ENCODE peak calls at places on chromosomes 16 and 17, in seven cellular contexts. C, P, H, T, Y, N and B are unnamed samples.

GRCh38 chr17:59746849-59747445 is 39.5 kb downstream of the VMP1 start:
- DNase-seq in P (peak), H (peak), N (no peak), Y (no peak), C (no peak), T (no peak), B (no peak)

GRCh38 chr16:15539197-15539596 is 103.8 kb downstream of the MARF1 start:
- DNase-seq in P (no peak), H (peak), Y (no peak), T (no peak), C (no peak), N (no peak), B (peak)

GRCh38 chr16:4214215-4214621 is 27.7 kb downstream of the SRL start:
- DNase-seq in H (no peak), P (peak), N (no peak), T (no peak), Y (no peak), C (no peak), B (no peak)

GRCh38 chr16:84031556-84031955 is 11.0 kb downstream of the SLC38A8 start:
- DNase-seq in P (no peak), N (no peak), Y (no peak), H (peak), T (no peak), C (no peak), B (no peak)

GRCh38 chr17:73309727-73310555 is 1.9 kb downstream of the CDC42EP4 start:
- DNase-seq in P (peak), C (no peak), N (no peak), Y (no peak), H (peak), T (no peak), B (peak)

GRCh38 chr16:12869681-12870427 is 31.5 kb upstream of the SHISA9 start:
- DNase-seq in N (no peak), P (no peak), H (no peak), Y (no peak), C (peak), T (no peak), B (no peak)

GRCh38 chr17:8504460-8505207 is 69.0 kb downstream of the NDEL1 start:
- DNase-seq in P (no peak), N (no peak), C (no peak), Y (no peak), H (no peak), T (no peak), B (no peak)

GRCh38 chr16:75230471-75231110 is 11.8 kb downstream of the CTRB1 start:
- DNase-seq in C (no peak), N (no peak), T (no peak), P (no peak), H (peak), Y (no peak), B (no peak)

GRCh38 chr16:49089039-49089438 is 192.6 kb downstream of the CBLN1 start:
- DNase-seq in T (no peak), Y (no peak), N (no peak), H (no peak), C (no peak), P (no peak), B (no peak)

GRCh38 chr16:47888142-47888541 is 267.7 kb downstream of the ABCC12 start:
- DNase-seq in P (peak), T (no peak), H (no peak), C (no peak), Y (no peak), N (no peak), B (no peak)

GRCh38 chr17:39011907-39012468 is 44.8 kb upstream of the FBXO47 start:
- DNase-seq in H (peak), T (no peak), N (no peak), C (no peak), P (no peak), Y (no peak), B (peak)

GRCh38 chr16:89687092-89687940 is 827 bp downstream of the CDK10 start:
- DNase-seq in Y (no peak), H (peak), C (peak), N (no peak), T (peak), P (peak), B (no peak)

GRCh38 chr16:82627811-82628339 is 1.1 kb downstream of the CDH13 start:
- DNase-seq in P (peak), H (peak), C (no peak), Y (no peak), T (no peak), N (no peak), B (peak)

GRCh38 chr17:71071837-71072236 is 902.5 kb downstream of the KCNJ2 start:
- DNase-seq in C (no peak), P (peak), Y (no peak), T (no peak), H (no peak), N (no peak), B (no peak)

GRCh38 chr16:57270221-57271062 is 14.0 kb downstream of the PLLP start:
- DNase-seq in T (no peak), H (peak), P (no peak), C (no peak), N (peak), Y (no peak), B (peak)

GRCh38 chr16:57452021-57452420 is 4.7 kb downstream of the COQ9 start:
- DNase-seq in C (no peak), P (no peak), N (no peak), H (no peak), Y (no peak), T (no peak), B (no peak)

GRCh38 chr17:46078675-46079074 is 79.6 kb downstream of the STH start:
- DNase-seq in N (no peak), C (no peak), Y (no peak), T (no peak), H (no peak), P (no peak), B (no peak)